ENCODE peak calls at places on chromosomes 2 and 18, in six cellular contexts. One of them, this sample, is unnamed.

GRCh38 chr2:205564761-205565160 is 117.5 kb upstream of the NRP2 start:
- DNase-seq in sigmoid colon: no peak
- DNase-seq in A549: peak; percentile 20
- DNase-seq in H1: no peak
- DNase-seq in ovary: no peak
- DNase-seq in HepG2: no peak
- DNase-seq in this sample: no peak

GRCh38 chr2:33522571-33522970 is 46.1 kb downstream of the RASGRP3 start:
- DNase-seq in sigmoid colon: no peak
- DNase-seq in A549: no peak
- DNase-seq in H1: no peak
- DNase-seq in ovary: no peak
- DNase-seq in HepG2: no peak
- DNase-seq in this sample: peak; percentile 29

GRCh38 chr2:37767051-37767450 is 95.6 kb upstream of the CDC42EP3 start:
- DNase-seq in sigmoid colon: no peak
- DNase-seq in A549: no peak
- DNase-seq in H1: no peak
- DNase-seq in ovary: no peak
- DNase-seq in HepG2: no peak
- DNase-seq in this sample: no peak

GRCh38 chr2:189255711-189256110 is 76.2 kb upstream of the COL5A2 start:
- DNase-seq in sigmoid colon: no peak
- DNase-seq in A549: no peak
- DNase-seq in H1: no peak
- DNase-seq in ovary: no peak
- DNase-seq in HepG2: no peak
- DNase-seq in this sample: no peak

GRCh38 chr2:183996825-183997823 is 601.2 kb upstream of the ZNF804A start:
- DNase-seq in sigmoid colon: no peak
- DNase-seq in A549: no peak
- DNase-seq in H1: no peak
- DNase-seq in ovary: no peak
- DNase-seq in HepG2: no peak
- DNase-seq in this sample: no peak

GRCh38 chr18:9092665-9093064 is 9.8 kb upstream of the NDUFV2 start:
- DNase-seq in sigmoid colon: no peak
- DNase-seq in A549: no peak
- DNase-seq in H1: no peak
- DNase-seq in ovary: no peak
- DNase-seq in HepG2: peak; percentile 97
- DNase-seq in this sample: no peak

GRCh38 chr2:174492963-174493431 is 6.2 kb upstream of the GPR155 start:
- DNase-seq in sigmoid colon: no peak
- DNase-seq in A549: no peak
- DNase-seq in H1: no peak
- DNase-seq in ovary: no peak
- DNase-seq in HepG2: no peak
- DNase-seq in this sample: no peak

GRCh38 chr18:48813833-48814489 is 136.8 kb downstream of the SMAD7 start:
- DNase-seq in sigmoid colon: peak; percentile 48
- DNase-seq in A549: no peak
- DNase-seq in H1: no peak
- DNase-seq in ovary: peak; percentile 5
- DNase-seq in HepG2: no peak
- DNase-seq in this sample: no peak

GRCh38 chr2:1640301-1641135 is 103.8 kb downstream of the PXDN start:
- DNase-seq in sigmoid colon: peak; percentile 49
- DNase-seq in A549: no peak
- DNase-seq in H1: no peak
- DNase-seq in ovary: no peak
- DNase-seq in HepG2: no peak
- DNase-seq in this sample: no peak

GRCh38 chr2:210474776-210475175 is 1.8 kb downstream of the LANCL1 start:
- DNase-seq in sigmoid colon: no peak
- DNase-seq in A549: no peak
- DNase-seq in H1: no peak
- DNase-seq in ovary: no peak
- DNase-seq in HepG2: no peak
- DNase-seq in this sample: no peak

GRCh38 chr2:159399716-159400525 is 113.4 kb upstream of the WDSUB1 start:
- DNase-seq in sigmoid colon: no peak
- DNase-seq in A549: no peak
- DNase-seq in H1: no peak
- DNase-seq in ovary: no peak
- DNase-seq in HepG2: no peak
- DNase-seq in this sample: no peak

GRCh38 chr2:70954886-70955285 is 19.2 kb downstream of the ATP6V1B1 start:
- DNase-seq in sigmoid colon: no peak
- DNase-seq in A549: no peak
- DNase-seq in H1: no peak
- DNase-seq in ovary: no peak
- DNase-seq in HepG2: no peak
- DNase-seq in this sample: peak; percentile 83

GRCh38 chr18:48300463-48300961 is 108.7 kb downstream of the ZBTB7C start:
- DNase-seq in sigmoid colon: no peak
- DNase-seq in A549: no peak
- DNase-seq in H1: no peak
- DNase-seq in ovary: no peak
- DNase-seq in HepG2: no peak
- DNase-seq in this sample: no peak

GRCh38 chr2:238791345-238791744 is 56.5 kb upstream of the TWIST2 start:
- DNase-seq in sigmoid colon: no peak
- DNase-seq in A549: no peak
- DNase-seq in H1: no peak
- DNase-seq in ovary: no peak
- DNase-seq in HepG2: no peak
- DNase-seq in this sample: no peak

GRCh38 chr2:49702740-49703139 is 548.4 kb upstream of the FSHR start:
- DNase-seq in sigmoid colon: no peak
- DNase-seq in A549: no peak
- DNase-seq in H1: no peak
- DNase-seq in ovary: no peak
- DNase-seq in HepG2: peak; percentile 33
- DNase-seq in this sample: no peak

GRCh38 chr2:110876167-110876999 is 144.0 kb downstream of the ACOXL start:
- DNase-seq in sigmoid colon: no peak
- DNase-seq in A549: no peak
- DNase-seq in H1: no peak
- DNase-seq in ovary: no peak
- DNase-seq in HepG2: no peak
- DNase-seq in this sample: peak; percentile 87

GRCh38 chr2:240790370-240791210 is 29.4 kb downstream of the KIF1A start:
- DNase-seq in sigmoid colon: peak; percentile 56
- DNase-seq in A549: no peak
- DNase-seq in H1: no peak
- DNase-seq in ovary: no peak
- DNase-seq in HepG2: no peak
- DNase-seq in this sample: no peak

GRCh38 chr18:59402432-59403090 is 43.5 kb upstream of the LMAN1 start:
- DNase-seq in sigmoid colon: peak; percentile 77
- DNase-seq in A549: peak; percentile 76
- DNase-seq in H1: peak; percentile 88
- DNase-seq in ovary: peak; percentile 31
- DNase-seq in HepG2: peak; percentile 90
- DNase-seq in this sample: no peak

GRCh38 chr2:206635016-206635415 is 7.3 kb upstream of the FAM237A start:
- DNase-seq in sigmoid colon: no peak
- DNase-seq in A549: no peak
- DNase-seq in H1: no peak
- DNase-seq in ovary: no peak
- DNase-seq in HepG2: no peak
- DNase-seq in this sample: no peak

GRCh38 chr2:65611488-65611887 is 179.1 kb upstream of the SPRED2 start:
- DNase-seq in sigmoid colon: no peak
- DNase-seq in A549: no peak
- DNase-seq in H1: no peak
- DNase-seq in ovary: no peak
- DNase-seq in HepG2: no peak
- DNase-seq in this sample: peak; percentile 79

GRCh38 chr2:144834954-144835633 is 315.2 kb upstream of the ZEB2 start:
- DNase-seq in sigmoid colon: peak; percentile 68
- DNase-seq in A549: no peak
- DNase-seq in H1: no peak
- DNase-seq in ovary: peak; percentile 52
- DNase-seq in HepG2: no peak
- DNase-seq in this sample: no peak

GRCh38 chr18:61741881-61742280 is 150.9 kb downstream of the RNF152 start:
- DNase-seq in sigmoid colon: no peak
- DNase-seq in A549: no peak
- DNase-seq in H1: no peak
- DNase-seq in ovary: no peak
- DNase-seq in HepG2: no peak
- DNase-seq in this sample: no peak

GRCh38 chr18:61742555-61743429 is 150.0 kb downstream of the RNF152 start:
- DNase-seq in sigmoid colon: no peak
- DNase-seq in A549: no peak
- DNase-seq in H1: no peak
- DNase-seq in ovary: peak; percentile 49
- DNase-seq in HepG2: no peak
- DNase-seq in this sample: no peak

GRCh38 chr18:61748024-61748423 is 144.8 kb downstream of the RNF152 start:
- DNase-seq in sigmoid colon: no peak
- DNase-seq in A549: no peak
- DNase-seq in H1: no peak
- DNase-seq in ovary: no peak
- DNase-seq in HepG2: no peak
- DNase-seq in this sample: no peak

GRCh38 chr18:61749031-61749430 is 143.8 kb downstream of the RNF152 start:
- DNase-seq in sigmoid colon: no peak
- DNase-seq in A549: no peak
- DNase-seq in H1: no peak
- DNase-seq in ovary: no peak
- DNase-seq in HepG2: no peak
- DNase-seq in this sample: no peak

GRCh38 chr18:61743775-61744531 is 148.9 kb downstream of the RNF152 start:
- DNase-seq in sigmoid colon: no peak
- DNase-seq in A549: no peak
- DNase-seq in H1: no peak
- DNase-seq in ovary: no peak
- DNase-seq in HepG2: no peak
- DNase-seq in this sample: no peak
- TF ChIP-seq EP300 in sigmoid colon: no peak
- TF ChIP-seq EP300 in A549: no peak
- TF ChIP-seq EP300 in H1: no peak
- TF ChIP-seq EP300 in ovary: peak; percentile 25
- TF ChIP-seq EP300 in HepG2: no peak
- TF ChIP-seq EP300 in this sample: no peak

GRCh38 chr2:60992985-60993392 is 24.5 kb upstream of the PEX13 start:
- DNase-seq in sigmoid colon: no peak
- DNase-seq in A549: no peak
- DNase-seq in H1: no peak
- DNase-seq in ovary: no peak
- DNase-seq in HepG2: no peak
- DNase-seq in this sample: no peak
- H3K4me3 ChIP-seq in sigmoid colon: no peak overlapping the region
- H3K4me3 ChIP-seq in A549: no peak overlapping the region
- H3K4me3 ChIP-seq in H1: no peak overlapping the region
- H3K4me3 ChIP-seq in ovary: no peak overlapping the region
- H3K4me3 ChIP-seq in HepG2: no peak overlapping the region
- H3K4me3 ChIP-seq in this sample: no peak overlapping the region

GRCh38 chr2:179341152-179341866 is 76.7 kb upstream of the SESTD1 start:
- DNase-seq in sigmoid colon: no peak
- DNase-seq in A549: no peak
- DNase-seq in H1: no peak
- DNase-seq in ovary: no peak
- DNase-seq in HepG2: no peak
- DNase-seq in this sample: no peak
- TF ChIP-seq EP300 in sigmoid colon: no peak
- TF ChIP-seq EP300 in A549: no peak
- TF ChIP-seq EP300 in H1: no peak
- TF ChIP-seq EP300 in ovary: no peak
- TF ChIP-seq EP300 in HepG2: no peak
- TF ChIP-seq EP300 in this sample: no peak

GRCh38 chr2:218223046-218223445 is 6.1 kb downstream of the ARPC2 start:
- DNase-seq in sigmoid colon: no peak
- DNase-seq in A549: no peak
- DNase-seq in H1: no peak
- DNase-seq in ovary: no peak
- DNase-seq in HepG2: no peak
- DNase-seq in this sample: no peak
- H3K4me3 ChIP-seq in sigmoid colon: no peak overlapping the region
- H3K4me3 ChIP-seq in A549: no peak overlapping the region
- H3K4me3 ChIP-seq in H1: no peak overlapping the region
- H3K4me3 ChIP-seq in ovary: no peak overlapping the region
- H3K4me3 ChIP-seq in HepG2: no peak overlapping the region
- H3K4me3 ChIP-seq in this sample: no peak overlapping the region

DNA sequence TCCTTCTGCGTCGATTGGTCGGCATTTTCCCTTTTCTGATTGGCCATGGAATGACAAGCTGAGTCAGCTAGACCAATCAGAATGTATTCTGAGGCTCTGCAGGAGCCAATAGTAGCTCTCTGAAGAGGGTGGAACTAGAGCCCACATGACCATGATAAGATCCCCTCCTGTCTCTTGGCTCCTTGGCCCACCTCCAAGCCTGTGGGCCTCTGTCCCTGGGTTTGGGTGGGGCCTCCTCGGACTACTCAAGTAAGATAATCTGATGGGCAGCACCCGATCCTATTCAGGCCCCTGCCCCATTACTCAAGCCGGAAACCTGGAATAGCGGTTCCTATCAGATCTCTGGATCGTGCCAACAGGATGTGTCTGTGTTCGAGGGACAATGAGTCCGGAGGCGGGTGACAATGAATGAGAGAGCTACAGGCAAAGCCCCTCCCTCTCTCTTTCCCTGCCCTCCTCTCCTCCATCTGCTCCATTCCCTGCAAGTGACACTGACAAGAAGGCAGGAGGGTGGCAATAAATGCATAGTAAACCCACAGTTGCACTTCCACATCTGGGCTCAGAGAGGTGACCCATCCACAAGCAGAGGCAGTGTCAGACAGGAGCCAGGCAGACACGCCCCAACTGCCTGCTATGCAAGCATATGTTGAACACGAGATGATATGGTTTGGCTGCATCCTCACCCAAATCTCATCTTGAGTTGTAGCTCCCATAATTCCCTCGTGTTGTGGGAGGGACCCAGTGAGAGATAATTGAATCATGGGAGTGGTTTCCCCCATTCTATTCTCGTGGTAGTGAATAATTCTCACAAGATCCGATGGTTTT is 114.7 kb downstream of the TNS1 start:
- DNase-seq in sigmoid colon: no peak
- DNase-seq in A549: no peak
- DNase-seq in H1: no peak
- DNase-seq in ovary: peak; percentile 35
- DNase-seq in HepG2: no peak
- DNase-seq in this sample: no peak
- TF ChIP-seq EP300 in sigmoid colon: no peak
- TF ChIP-seq EP300 in A549: no peak
- TF ChIP-seq EP300 in H1: no peak
- TF ChIP-seq EP300 in ovary: no peak
- TF ChIP-seq EP300 in HepG2: no peak
- TF ChIP-seq EP300 in this sample: no peak